ENCODE peak calls at places on chromosomes 13 and 19, in five cellular contexts. One of them, this sample, is unnamed.

GRCh38 chr13:54241719-54242118 is 1213.1 kb downstream of the OLFM4 start:
- DNase-seq in prostate gland: no peak
- DNase-seq in endothelial cell: no peak
- DNase-seq in HTR-8/SVneo: no peak
- DNase-seq in heart left ventricle: no peak
- DNase-seq in this sample: no peak

GRCh38 chr19:3098515-3099346 is 4.6 kb downstream of the GNA11 start:
- DNase-seq in prostate gland: no peak
- DNase-seq in endothelial cell: no peak
- DNase-seq in HTR-8/SVneo: no peak
- DNase-seq in heart left ventricle: peak
- DNase-seq in this sample: no peak

GRCh38 chr13:80871481-80871880 is 530.6 kb upstream of the SPRY2 start:
- DNase-seq in prostate gland: no peak
- DNase-seq in endothelial cell: no peak
- DNase-seq in HTR-8/SVneo: peak
- DNase-seq in heart left ventricle: no peak
- DNase-seq in this sample: no peak

GRCh38 chr13:73827434-73827833 is 306.8 kb downstream of the KLF12 start:
- DNase-seq in prostate gland: no peak
- DNase-seq in endothelial cell: no peak
- DNase-seq in HTR-8/SVneo: no peak
- DNase-seq in heart left ventricle: no peak
- DNase-seq in this sample: no peak

GRCh38 chr19:10672529-10673150 is 18.5 kb downstream of the ILF3 start:
- DNase-seq in prostate gland: no peak
- DNase-seq in endothelial cell: no peak
- DNase-seq in HTR-8/SVneo: no peak
- DNase-seq in heart left ventricle: no peak
- DNase-seq in this sample: no peak

GRCh38 chr19:8826371-8826770 is 5.7 kb downstream of the ZNF558 start:
- DNase-seq in prostate gland: no peak
- DNase-seq in endothelial cell: no peak
- DNase-seq in HTR-8/SVneo: no peak
- DNase-seq in heart left ventricle: no peak
- DNase-seq in this sample: no peak

GRCh38 chr19:17318966-17319365 is 9.6 kb downstream of the DDA1 start:
- DNase-seq in prostate gland: no peak
- DNase-seq in endothelial cell: no peak
- DNase-seq in HTR-8/SVneo: no peak
- DNase-seq in heart left ventricle: no peak
- DNase-seq in this sample: no peak

GRCh38 chr19:14325863-14326262 is 55.4 kb upstream of the ADGRE5 start:
- DNase-seq in prostate gland: no peak
- DNase-seq in endothelial cell: no peak
- DNase-seq in HTR-8/SVneo: no peak
- DNase-seq in heart left ventricle: no peak
- DNase-seq in this sample: no peak

GRCh38 chr13:90723381-90723780 is 624.1 kb upstream of the MIR17HG start:
- DNase-seq in prostate gland: no peak
- DNase-seq in endothelial cell: no peak
- DNase-seq in HTR-8/SVneo: no peak
- DNase-seq in heart left ventricle: no peak
- DNase-seq in this sample: no peak

GRCh38 chr13:49828452-49828851 is 36.0 kb upstream of the KPNA3 start:
- DNase-seq in prostate gland: no peak
- DNase-seq in endothelial cell: no peak
- DNase-seq in HTR-8/SVneo: no peak
- DNase-seq in heart left ventricle: no peak
- DNase-seq in this sample: no peak

GRCh38 chr19:47430041-47430802 is 10.9 kb upstream of the MEIS3 start:
- DNase-seq in prostate gland: peak
- DNase-seq in endothelial cell: no peak
- DNase-seq in HTR-8/SVneo: no peak
- DNase-seq in heart left ventricle: no peak
- DNase-seq in this sample: no peak

GRCh38 chr19:40713939-40714338 is 2.7 kb downstream of the COQ8B start:
- DNase-seq in prostate gland: no peak
- DNase-seq in endothelial cell: no peak
- DNase-seq in HTR-8/SVneo: no peak
- DNase-seq in heart left ventricle: no peak
- DNase-seq in this sample: no peak

GRCh38 chr13:49812806-49813205 is 20.3 kb upstream of the KPNA3 start:
- DNase-seq in prostate gland: no peak
- DNase-seq in endothelial cell: no peak
- DNase-seq in HTR-8/SVneo: no peak
- DNase-seq in heart left ventricle: no peak
- DNase-seq in this sample: no peak

GRCh38 chr13:45108716-45109706 is 11.3 kb upstream of the GTF2F2 start:
- DNase-seq in prostate gland: no peak
- DNase-seq in endothelial cell: no peak
- DNase-seq in HTR-8/SVneo: no peak
- DNase-seq in heart left ventricle: no peak
- DNase-seq in this sample: no peak

GRCh38 chr13:35830850-35831450 is 300.2 kb downstream of the DCLK1 start:
- DNase-seq in prostate gland: no peak
- DNase-seq in endothelial cell: no peak
- DNase-seq in HTR-8/SVneo: no peak
- DNase-seq in heart left ventricle: no peak
- DNase-seq in this sample: no peak

GRCh38 chr13:20411638-20412342 is 113.9 kb downstream of the CRYL1 start:
- DNase-seq in prostate gland: no peak
- DNase-seq in endothelial cell: peak
- DNase-seq in HTR-8/SVneo: no peak
- DNase-seq in heart left ventricle: no peak
- DNase-seq in this sample: no peak

GRCh38 chr13:28349901-28350654 is 144.8 kb downstream of the FLT1 start:
- DNase-seq in prostate gland: no peak
- DNase-seq in endothelial cell: no peak
- DNase-seq in HTR-8/SVneo: no peak
- DNase-seq in heart left ventricle: peak
- DNase-seq in this sample: no peak

GRCh38 chr19:32359581-32359980 is 14.2 kb downstream of the ZNF507 start:
- DNase-seq in prostate gland: no peak
- DNase-seq in endothelial cell: no peak
- DNase-seq in HTR-8/SVneo: no peak
- DNase-seq in heart left ventricle: no peak
- DNase-seq in this sample: no peak

GRCh38 chr19:45442408-45442926 is 18.8 kb upstream of the ERCC1 start:
- DNase-seq in prostate gland: no peak
- DNase-seq in endothelial cell: no peak
- DNase-seq in HTR-8/SVneo: no peak
- DNase-seq in heart left ventricle: no peak
- DNase-seq in this sample: no peak

GRCh38 chr19:39007096-39007495 is 25.3 kb downstream of the FBXO27 start:
- DNase-seq in prostate gland: no peak
- DNase-seq in endothelial cell: no peak
- DNase-seq in HTR-8/SVneo: no peak
- DNase-seq in heart left ventricle: no peak
- DNase-seq in this sample: no peak

GRCh38 chr19:17590780-17591688 is 35.6 kb downstream of the COLGALT1 start:
- DNase-seq in prostate gland: no peak
- DNase-seq in endothelial cell: no peak
- DNase-seq in HTR-8/SVneo: no peak
- DNase-seq in heart left ventricle: no peak
- DNase-seq in this sample: no peak

GRCh38 chr13:32216281-32216680 is 98.9 kb downstream of the ZAR1L start:
- DNase-seq in prostate gland: no peak
- DNase-seq in endothelial cell: no peak
- DNase-seq in HTR-8/SVneo: no peak
- DNase-seq in heart left ventricle: no peak
- DNase-seq in this sample: no peak

GRCh38 chr19:4069331-4069959 is 2.7 kb upstream of the ZBTB7A start:
- DNase-seq in prostate gland: no peak
- DNase-seq in endothelial cell: no peak
- DNase-seq in HTR-8/SVneo: no peak
- DNase-seq in heart left ventricle: no peak
- DNase-seq in this sample: peak